ENCODE peak calls at places on chromosomes 13 and 19, in four cellular contexts. One of them, this sample, is unnamed.

GRCh38 chr19:1098177-1099051 is 3.2 kb upstream of the POLR2E start:
- DNase-seq in WERI-Rb-1: no peak
- DNase-seq in cardiac muscle cell: peak
- DNase-seq in lower lobe of right lung: peak
- DNase-seq in this sample: no peak

GRCh38 chr19:52034051-52034728 is 6.0 kb upstream of the ZNF614 start:
- DNase-seq in WERI-Rb-1: no peak
- DNase-seq in cardiac muscle cell: peak
- DNase-seq in lower lobe of right lung: no peak
- DNase-seq in this sample: no peak

GRCh38 chr13:97212540-97213146 is 9.5 kb upstream of the MBNL2 start:
- DNase-seq in WERI-Rb-1: peak
- DNase-seq in cardiac muscle cell: peak
- DNase-seq in lower lobe of right lung: no peak
- DNase-seq in this sample: no peak

GRCh38 chr13:36418022-36418805 is 14.1 kb upstream of the CCNA1 start:
- DNase-seq in WERI-Rb-1: no peak
- DNase-seq in cardiac muscle cell: peak
- DNase-seq in lower lobe of right lung: no peak
- DNase-seq in this sample: no peak

GRCh38 chr13:44271031-44271433 is 102.6 kb upstream of the SERP2 start:
- DNase-seq in WERI-Rb-1: no peak
- DNase-seq in cardiac muscle cell: no peak
- DNase-seq in lower lobe of right lung: no peak
- DNase-seq in this sample: no peak

GRCh38 chr19:44061038-44061437 is 9.2 kb downstream of the ZNF223 start:
- DNase-seq in WERI-Rb-1: no peak
- DNase-seq in cardiac muscle cell: no peak
- DNase-seq in lower lobe of right lung: no peak
- DNase-seq in this sample: no peak

GRCh38 chr19:4338441-4339350 is at the start of gene STAP2:
- DNase-seq in WERI-Rb-1: peak
- DNase-seq in cardiac muscle cell: peak
- DNase-seq in lower lobe of right lung: peak
- DNase-seq in this sample: no peak

GRCh38 chr19:1183543-1184172 is 9.6 kb upstream of the SBNO2 start:
- DNase-seq in WERI-Rb-1: no peak
- DNase-seq in cardiac muscle cell: no peak
- DNase-seq in lower lobe of right lung: peak
- DNase-seq in this sample: no peak

GRCh38 chr13:40604135-40604534 is 62.3 kb downstream of the FOXO1 start:
- DNase-seq in WERI-Rb-1: no peak
- DNase-seq in cardiac muscle cell: no peak
- DNase-seq in lower lobe of right lung: no peak
- DNase-seq in this sample: no peak

GRCh38 chr13:111943229-111943795 is 123.6 kb upstream of the SOX1 start:
- DNase-seq in WERI-Rb-1: no peak
- DNase-seq in cardiac muscle cell: no peak
- DNase-seq in lower lobe of right lung: no peak
- DNase-seq in this sample: no peak

GRCh38 chr13:24217601-24218281 is 57.2 kb downstream of the SPATA13 start:
- DNase-seq in WERI-Rb-1: no peak
- DNase-seq in cardiac muscle cell: peak
- DNase-seq in lower lobe of right lung: no peak
- DNase-seq in this sample: no peak

GRCh38 chr13:89457977-89458376 is 1786.8 kb downstream of the SLITRK5 start:
- DNase-seq in WERI-Rb-1: no peak
- DNase-seq in cardiac muscle cell: peak
- DNase-seq in lower lobe of right lung: no peak
- DNase-seq in this sample: no peak

GRCh38 chr19:14061751-14062557 is at the start of gene PALM3:
- DNase-seq in WERI-Rb-1: no peak
- DNase-seq in cardiac muscle cell: no peak
- DNase-seq in lower lobe of right lung: peak
- DNase-seq in this sample: no peak

GRCh38 chr19:29516821-29517395 is 8.9 kb upstream of the VSTM2B start:
- DNase-seq in WERI-Rb-1: no peak
- DNase-seq in cardiac muscle cell: no peak
- DNase-seq in lower lobe of right lung: peak
- DNase-seq in this sample: peak

GRCh38 chr13:59774511-59774911 is 389.2 kb downstream of the DIAPH3 start:
- DNase-seq in WERI-Rb-1: no peak
- DNase-seq in cardiac muscle cell: peak
- DNase-seq in lower lobe of right lung: no peak
- DNase-seq in this sample: no peak

GRCh38 chr13:112768795-112769411 is 79.1 kb downstream of the ATP11A start:
- DNase-seq in WERI-Rb-1: no peak
- DNase-seq in cardiac muscle cell: no peak
- DNase-seq in lower lobe of right lung: peak
- DNase-seq in this sample: no peak

GRCh38 chr19:7177926-7178325 is 108.4 kb downstream of the ZNF557 start:
- DNase-seq in WERI-Rb-1: no peak
- DNase-seq in cardiac muscle cell: peak
- DNase-seq in lower lobe of right lung: no peak
- DNase-seq in this sample: no peak

GRCh38 chr13:63693696-63694095 is 2278.0 kb upstream of the PCDH20 start:
- DNase-seq in WERI-Rb-1: no peak
- DNase-seq in cardiac muscle cell: no peak
- DNase-seq in lower lobe of right lung: no peak
- DNase-seq in this sample: no peak

GRCh38 chr13:19862511-19863313 is 737 bp downstream of the ZMYM5 start:
- DNase-seq in WERI-Rb-1: no peak
- DNase-seq in cardiac muscle cell: peak
- DNase-seq in lower lobe of right lung: peak
- DNase-seq in this sample: no peak

GRCh38 chr19:7191946-7192691 is 102.1 kb downstream of the INSR start:
- DNase-seq in WERI-Rb-1: no peak
- DNase-seq in cardiac muscle cell: no peak
- DNase-seq in lower lobe of right lung: no peak
- DNase-seq in this sample: no peak

GRCh38 chr19:41821003-41821735 is 23.3 kb downstream of the LYPD4 start:
- DNase-seq in WERI-Rb-1: peak
- DNase-seq in cardiac muscle cell: peak
- DNase-seq in lower lobe of right lung: peak
- DNase-seq in this sample: peak

GRCh38 chr13:61123533-61124269 is 291.9 kb downstream of the PCDH20 start:
- DNase-seq in WERI-Rb-1: peak
- DNase-seq in cardiac muscle cell: no peak
- DNase-seq in lower lobe of right lung: no peak
- DNase-seq in this sample: peak

GRCh38 chr19:36209372-36209771 is 5.1 kb downstream of the ZNF565 start:
- DNase-seq in WERI-Rb-1: no peak
- DNase-seq in cardiac muscle cell: no peak
- DNase-seq in lower lobe of right lung: no peak
- DNase-seq in this sample: no peak

GRCh38 chr13:30169442-30169841 is 137.9 kb downstream of the KATNAL1 start:
- DNase-seq in WERI-Rb-1: no peak
- DNase-seq in cardiac muscle cell: no peak
- DNase-seq in lower lobe of right lung: no peak
- DNase-seq in this sample: no peak

GRCh38 chr13:40485611-40486517 is 180.6 kb downstream of the FOXO1 start:
- DNase-seq in WERI-Rb-1: no peak
- DNase-seq in cardiac muscle cell: no peak
- DNase-seq in lower lobe of right lung: no peak
- DNase-seq in this sample: no peak

GRCh38 chr19:19261350-19262189 is 11.5 kb downstream of the TM6SF2 start:
- DNase-seq in WERI-Rb-1: no peak
- DNase-seq in cardiac muscle cell: no peak
- DNase-seq in lower lobe of right lung: no peak
- DNase-seq in this sample: peak

GRCh38 chr13:111659842-111660241 is 339.4 kb downstream of the TEX29 start:
- DNase-seq in WERI-Rb-1: no peak
- DNase-seq in cardiac muscle cell: no peak
- DNase-seq in lower lobe of right lung: no peak
- DNase-seq in this sample: no peak

GRCh38 chr19:55449469-55449868 is 6.4 kb upstream of the SHISA7 start:
- DNase-seq in WERI-Rb-1: no peak
- DNase-seq in cardiac muscle cell: no peak
- DNase-seq in lower lobe of right lung: no peak
- DNase-seq in this sample: no peak

GRCh38 chr13:21767032-21767431 is 96.2 kb downstream of the FGF9 start:
- DNase-seq in WERI-Rb-1: no peak
- DNase-seq in cardiac muscle cell: no peak
- DNase-seq in lower lobe of right lung: no peak
- DNase-seq in this sample: no peak

GRCh38 chr19:2345794-2346663 is 14.0 kb upstream of the TMPRSS9 start:
- DNase-seq in WERI-Rb-1: no peak
- DNase-seq in cardiac muscle cell: peak
- DNase-seq in lower lobe of right lung: peak
- DNase-seq in this sample: no peak

GRCh38 chr13:83221813-83222241 is 660.4 kb downstream of the SLITRK1 start:
- DNase-seq in WERI-Rb-1: no peak
- DNase-seq in cardiac muscle cell: peak
- DNase-seq in lower lobe of right lung: no peak
- DNase-seq in this sample: no peak

GRCh38 chr13:83221256-83221655 is 661.0 kb downstream of the SLITRK1 start:
- DNase-seq in WERI-Rb-1: no peak
- DNase-seq in cardiac muscle cell: peak
- DNase-seq in lower lobe of right lung: no peak
- DNase-seq in this sample: no peak

GRCh38 chr13:83219832-83220231 is 662.4 kb downstream of the SLITRK1 start:
- DNase-seq in WERI-Rb-1: no peak
- DNase-seq in cardiac muscle cell: no peak
- DNase-seq in lower lobe of right lung: no peak
- DNase-seq in this sample: no peak

GRCh38 chr13:83220241-83220640 is 662.0 kb downstream of the SLITRK1 start:
- DNase-seq in WERI-Rb-1: no peak
- DNase-seq in cardiac muscle cell: no peak
- DNase-seq in lower lobe of right lung: no peak
- DNase-seq in this sample: no peak

DNA sequence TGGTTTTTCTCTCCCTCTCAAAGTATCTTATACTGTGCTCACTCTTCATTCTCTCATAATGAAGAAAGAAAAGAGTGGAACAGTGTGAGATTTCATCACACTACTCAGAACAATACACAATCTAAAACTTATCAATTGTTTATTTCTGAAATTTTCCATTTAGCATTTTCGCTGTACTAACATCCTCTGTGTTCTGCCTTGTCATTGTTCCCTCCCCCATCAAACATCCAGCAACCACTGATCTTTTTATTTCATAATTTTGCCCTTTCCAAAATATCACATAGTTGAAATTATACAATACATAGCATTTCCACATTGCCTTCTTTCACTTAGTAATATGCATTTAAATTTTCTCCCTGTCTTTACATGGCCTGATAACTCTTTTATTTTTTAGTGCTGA is 658.7 kb downstream of the SLITRK1 start:
- DNase-seq in WERI-Rb-1: no peak
- DNase-seq in cardiac muscle cell: peak
- DNase-seq in lower lobe of right lung: no peak
- DNase-seq in this sample: no peak
- TF ChIP-seq CTCF in WERI-Rb-1: no peak
- TF ChIP-seq CTCF in cardiac muscle cell: no peak
- TF ChIP-seq CTCF in lower lobe of right lung: no peak
- TF ChIP-seq CTCF in this sample: no peak

DNA sequence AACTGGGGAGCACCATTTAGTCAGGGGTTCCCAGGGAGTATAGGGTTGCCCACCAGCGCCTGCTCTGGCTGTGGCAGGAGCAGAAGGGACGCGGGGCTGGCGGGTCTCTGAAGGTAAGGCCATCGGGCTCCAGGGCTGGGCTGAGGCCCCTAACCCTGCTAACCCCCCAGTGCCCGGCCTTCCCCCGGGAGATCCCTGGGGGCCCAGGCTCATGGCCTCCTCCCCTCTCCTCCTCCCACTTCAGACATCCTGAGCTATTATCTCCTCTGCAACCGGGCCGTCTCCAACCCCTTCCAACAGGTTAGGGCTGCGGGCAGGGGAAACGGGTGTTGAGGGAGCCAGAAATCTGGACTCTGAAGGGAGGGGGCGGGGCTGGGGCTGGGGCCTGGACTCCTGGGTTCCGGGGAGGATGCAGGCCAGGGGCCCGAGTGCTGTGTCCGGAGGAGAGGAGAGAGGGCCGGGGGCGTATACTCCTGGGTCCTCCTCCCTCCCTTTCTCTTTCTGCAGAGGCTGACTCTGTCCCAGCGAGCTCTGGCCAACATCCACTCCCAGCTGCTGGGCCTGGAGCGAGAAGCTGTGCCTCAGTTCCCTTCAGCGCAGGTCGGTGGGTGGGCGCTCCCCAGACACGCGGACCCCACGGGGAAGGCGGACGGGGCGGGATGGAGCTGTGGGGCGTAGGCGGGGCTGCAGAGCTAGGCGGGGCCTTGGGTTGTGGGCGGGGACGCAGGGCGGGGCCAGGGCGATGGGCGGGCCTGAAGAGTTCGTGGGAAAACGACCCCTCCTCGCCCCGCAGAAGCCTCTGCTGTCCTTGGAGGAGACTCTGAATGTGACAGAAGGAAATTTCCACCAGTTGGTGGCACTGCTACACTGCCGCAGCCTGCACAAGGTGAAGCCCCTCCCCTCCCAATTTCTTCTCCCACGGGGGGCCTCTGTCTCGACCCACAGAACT is 15.3 kb downstream of the TTYH1 start:
- DNase-seq in WERI-Rb-1: peak
- DNase-seq in cardiac muscle cell: peak
- DNase-seq in lower lobe of right lung: no peak
- DNase-seq in this sample: peak
- TF ChIP-seq CTCF in WERI-Rb-1: peak
- TF ChIP-seq CTCF in cardiac muscle cell: peak
- TF ChIP-seq CTCF in lower lobe of right lung: peak
- TF ChIP-seq CTCF in this sample: no peak

DNA sequence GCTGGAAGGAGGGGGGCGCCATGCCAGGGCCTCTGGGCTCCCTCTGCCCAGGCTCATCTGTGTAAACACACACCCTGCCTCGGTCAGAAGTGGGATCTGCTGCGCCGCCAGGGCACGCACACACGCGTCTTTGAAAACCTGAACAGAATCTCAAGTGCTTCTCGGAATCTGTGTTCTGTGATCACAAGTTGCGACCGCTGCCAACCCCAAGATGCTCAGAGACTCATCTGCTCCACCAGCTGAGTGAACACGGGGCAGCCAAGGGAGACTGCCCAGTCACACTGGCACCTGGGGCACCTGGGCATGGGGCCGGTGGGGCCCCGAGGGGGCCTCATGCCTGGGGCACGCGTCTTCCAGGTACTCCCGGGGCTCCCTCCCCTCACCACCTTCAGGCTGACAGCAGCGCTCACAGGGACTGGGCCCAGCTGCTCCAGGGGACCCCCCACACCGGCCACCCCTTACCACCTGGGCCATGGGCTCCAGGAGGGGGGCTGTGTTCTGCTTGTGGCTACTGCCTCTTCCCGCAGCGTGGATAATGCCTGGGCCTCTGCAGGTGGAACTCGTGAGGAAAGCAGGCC is 59.0 kb downstream of the KLF2 start:
- DNase-seq in WERI-Rb-1: no peak
- DNase-seq in cardiac muscle cell: no peak
- DNase-seq in lower lobe of right lung: no peak
- DNase-seq in this sample: no peak
- TF ChIP-seq CTCF in WERI-Rb-1: no peak
- TF ChIP-seq CTCF in cardiac muscle cell: peak
- TF ChIP-seq CTCF in lower lobe of right lung: no peak
- TF ChIP-seq CTCF in this sample: peak

DNA sequence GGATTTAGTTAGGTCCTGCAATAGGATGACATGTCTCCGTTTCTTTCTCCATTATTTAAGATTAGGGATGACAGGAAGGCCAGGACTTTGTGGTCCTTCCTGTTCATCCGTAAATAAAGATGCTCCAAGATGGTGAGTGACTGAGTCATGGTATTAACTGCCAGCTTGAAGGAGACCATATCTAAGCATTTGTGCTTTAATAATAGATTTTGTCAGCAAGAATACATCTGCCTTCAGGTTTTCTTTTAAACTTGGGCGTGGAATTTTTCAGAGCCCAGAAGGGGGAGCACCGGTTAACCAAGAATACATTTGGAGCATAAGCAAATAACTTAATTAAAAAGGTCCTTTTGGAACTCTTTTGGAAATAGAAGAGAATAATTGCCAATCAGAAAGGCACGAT is 68.2 kb downstream of the ARHGAP35 start:
- DNase-seq in WERI-Rb-1: no peak
- DNase-seq in cardiac muscle cell: no peak
- DNase-seq in lower lobe of right lung: no peak
- DNase-seq in this sample: no peak
- TF ChIP-seq CTCF in WERI-Rb-1: no peak
- TF ChIP-seq CTCF in cardiac muscle cell: peak
- TF ChIP-seq CTCF in lower lobe of right lung: no peak
- TF ChIP-seq CTCF in this sample: no peak

This sample was measured in glutamatergic neuron.